ENCODE peak calls at places on chromosomes 6 and 20, in seven cellular contexts. M is iPS-NIHi11, O is sigmoid colon, E is foreskin fibroblast, X is Calu3, U is nephron progenitor cell, P is EL. J is an unnamed sample.

GRCh38 chr20:38094373-38094775 is 60.8 kb downstream of the RPRD1B start:
- DNase-seq in M (no peak), P (peak), E (peak), X (no peak), O (peak), U (no peak), J (peak)

GRCh38 chr20:9590189-9590588 is 75.8 kb downstream of the LAMP5 start:
- DNase-seq in E (peak), O (no peak), P (peak), U (no peak), M (no peak), X (peak), J (no peak)

GRCh38 chr20:62370115-62370806 is 3.1 kb upstream of the LAMA5 start:
- DNase-seq in U (no peak), X (no peak), P (peak), O (no peak), E (peak), M (no peak), J (peak)

GRCh38 chr6:36897629-36898028 is 11.9 kb downstream of the C6orf89 start:
- DNase-seq in O (no peak), U (no peak), M (peak), P (no peak), E (no peak), X (no peak), J (no peak)

GRCh38 chr6:38064431-38064830 is 244.9 kb downstream of the ZFAND3 start:
- DNase-seq in E (no peak), P (no peak), U (no peak), M (no peak), X (no peak), O (no peak), J (peak)

GRCh38 chr6:42028234-42029061 is 21.9 kb upstream of the TAF8 start:
- DNase-seq in M (no peak), O (no peak), P (peak), U (no peak), E (no peak), X (no peak), J (no peak)

GRCh38 chr6:12356983-12357972 is 67.1 kb downstream of the EDN1 start:
- DNase-seq in X (no peak), O (no peak), E (peak), P (no peak), M (no peak), U (no peak), J (no peak)

GRCh38 chr6:125142614-125143013 is 11.0 kb upstream of the TPD52L1 start:
- DNase-seq in M (no peak), E (peak), U (no peak), P (no peak), X (no peak), O (no peak), J (peak)

GRCh38 chr6:84639396-84639795 is 125.0 kb downstream of the TBX18 start:
- DNase-seq in O (no peak), U (no peak), X (no peak), M (no peak), P (peak), E (no peak), J (no peak)

GRCh38 chr6:53250761-53251672 is 97.7 kb downstream of the ELOVL5 start:
- DNase-seq in M (no peak), E (peak), U (no peak), O (no peak), X (no peak), P (peak), J (peak)

GRCh38 chr6:3884007-3884745 is 35.0 kb downstream of the FAM50B start:
- DNase-seq in O (no peak), P (peak), M (no peak), E (peak), X (no peak), U (no peak), J (peak)

GRCh38 chr20:16639027-16639941 is 66.0 kb upstream of the KIF16B start:
- DNase-seq in P (no peak), X (no peak), M (no peak), U (no peak), E (no peak), O (no peak), J (no peak)

GRCh38 chr6:158439255-158439654 is 120.6 kb upstream of the TMEM181 start:
- DNase-seq in X (no peak), U (no peak), E (no peak), P (no peak), M (no peak), O (no peak), J (no peak)

GRCh38 chr6:85450578-85450884 is 648 bp downstream of the NT5E start:
- DNase-seq in O (no peak), E (no peak), P (no peak), X (no peak), U (no peak), M (no peak), J (no peak)

GRCh38 chr6:27441001-27441400 is 31.9 kb downstream of the ZNF184 start:
- DNase-seq in X (no peak), O (no peak), E (no peak), U (no peak), P (no peak), M (no peak), J (no peak)

GRCh38 chr6:143600821-143601220 is 76.9 kb upstream of the PHACTR2 start:
- DNase-seq in U (no peak), O (no peak), P (no peak), E (no peak), X (no peak), M (no peak), J (no peak)

GRCh38 chr20:64224344-64225165 is 31.0 kb upstream of the PCMTD2 start:
- DNase-seq in O (no peak), U (no peak), M (no peak), P (peak), E (peak), X (no peak), J (peak)

GRCh38 chr6:124964764-124965105 is 2.5 kb downstream of the RNF217 start:
- DNase-seq in P (peak), U (no peak), X (no peak), M (no peak), E (no peak), O (no peak), J (no peak)

GRCh38 chr20:33412484-33412838 is 11.1 kb upstream of the CDK5RAP1 start:
- DNase-seq in P (no peak), E (no peak), O (no peak), U (no peak), X (no peak), M (no peak), J (no peak)

J was measured in stromal cell of bone marrow.